ENCODE peak calls at places on chromosomes 12 and 14, in five cellular contexts. L, A, D, P and O are unnamed samples.

GRCh38 chr12:12705833-12706520 is 10.0 kb upstream of the GPR19 start:
- DNase-seq in L (no peak), A (no peak), D (no peak), P (no peak), O (no peak)

GRCh38 chr14:35533357-35534129 is 421 bp upstream of the INSM2 start:
- DNase-seq in L (peak), A (peak), D (peak), P (peak), O (peak)

GRCh38 chr14:50113381-50113811 is 3.0 kb downstream of the VCPKMT start:
- DNase-seq in L (no peak), A (no peak), D (no peak), P (no peak), O (no peak)

GRCh38 chr12:3168775-3169221 is 91.6 kb downstream of the TSPAN9 start:
- DNase-seq in L (no peak), A (peak), D (peak), P (no peak), O (no peak)

GRCh38 chr12:63038361-63039100 is 103.6 kb upstream of the PPM1H start:
- DNase-seq in L (no peak), A (no peak), D (peak), P (peak), O (peak)

GRCh38 chr12:108271951-108272729 is 67.0 kb downstream of the CMKLR1 start:
- DNase-seq in L (no peak), A (no peak), D (no peak), P (no peak), O (peak)

GRCh38 chr12:93219947-93220346 is 157.8 kb upstream of the NUDT4 start:
- DNase-seq in L (no peak), A (no peak), D (no peak), P (no peak), O (peak)

GRCh38 chr12:12890815-12891645 is at the start of gene GPRC5A:
- DNase-seq in L (peak), A (peak), D (no peak), P (peak), O (no peak)

GRCh38 chr14:20118795-20119194 is 8.3 kb downstream of the OR4K17 start:
- DNase-seq in L (no peak), A (no peak), D (no peak), P (no peak), O (no peak)

GRCh38 chr14:93997082-93997481 is at the start of gene CCDC197:
- DNase-seq in L (no peak), A (no peak), D (no peak), P (no peak), O (no peak)

GRCh38 chr14:99515301-99516155 is 34.3 kb downstream of the CCNK start:
- DNase-seq in L (no peak), A (no peak), D (no peak), P (no peak), O (no peak)

GRCh38 chr12:72491399-72491798 is 219.2 kb downstream of the TRHDE start:
- DNase-seq in L (no peak), A (peak), D (no peak), P (no peak), O (no peak)

GRCh38 chr14:60642270-60642789 is 6.9 kb downstream of the SIX1 start:
- DNase-seq in L (no peak), A (no peak), D (no peak), P (no peak), O (no peak)